ENCODE peak calls at places on chromosome 22, in eight cellular contexts. One of them, this sample, is unnamed.

GRCh38 chr22:25880524-25880923 is 138.5 kb downstream of the MYO18B start:
- ATAC-seq in stimulated activated naive B cell treated with anti-CD40 and anti-IgM and Interleukin-4, amounts not matched to agents 10 μg/mL and 1 μg/mL and 100 μg/mL, for 72 hours: no peak
- ATAC-seq in activated T-helper 17 cell treated with anti-CD3 and anti-CD28 coated beads, Interleukin-2, amount 50 U/mL, for 72 hours: no peak
- ATAC-seq in lower lobe of right lung: no peak
- ATAC-seq in RWPE2: no peak
- ATAC-seq in central memory CD8-positive, alpha-beta T cell: no peak
- ATAC-seq in activated CD8-positive, alpha-beta T cell treated with anti-CD3 and anti-CD28 coated beads, Interleukin-2, amount 10 ng/mL, durations not matched to agents 7 days and 5 days: no peak
- ATAC-seq in T-helper 17 cell: no peak
- ATAC-seq in this sample: no peak

GRCh38 chr22:30882181-30882771 is 86.3 kb downstream of the MORC2 start:
- ATAC-seq in stimulated activated naive B cell treated with anti-CD40 and anti-IgM and Interleukin-4, amounts not matched to agents 10 μg/mL and 1 μg/mL and 100 μg/mL, for 72 hours: no peak
- ATAC-seq in activated T-helper 17 cell treated with anti-CD3 and anti-CD28 coated beads, Interleukin-2, amount 50 U/mL, for 72 hours: no peak
- ATAC-seq in lower lobe of right lung: no peak
- ATAC-seq in RWPE2: no peak
- ATAC-seq in central memory CD8-positive, alpha-beta T cell: no peak
- ATAC-seq in activated CD8-positive, alpha-beta T cell treated with anti-CD3 and anti-CD28 coated beads, Interleukin-2, amount 10 ng/mL, durations not matched to agents 7 days and 5 days: no peak
- ATAC-seq in T-helper 17 cell: no peak
- ATAC-seq in this sample: no peak

GRCh38 chr22:38442967-38443674 is 11.9 kb downstream of the KCNJ4 start:
- ATAC-seq in stimulated activated naive B cell treated with anti-CD40 and anti-IgM and Interleukin-4, amounts not matched to agents 10 μg/mL and 1 μg/mL and 100 μg/mL, for 72 hours: no peak
- ATAC-seq in activated T-helper 17 cell treated with anti-CD3 and anti-CD28 coated beads, Interleukin-2, amount 50 U/mL, for 72 hours: no peak
- ATAC-seq in lower lobe of right lung: no peak
- ATAC-seq in RWPE2: no peak
- ATAC-seq in central memory CD8-positive, alpha-beta T cell: no peak
- ATAC-seq in activated CD8-positive, alpha-beta T cell treated with anti-CD3 and anti-CD28 coated beads, Interleukin-2, amount 10 ng/mL, durations not matched to agents 7 days and 5 days: no peak
- ATAC-seq in T-helper 17 cell: no peak
- ATAC-seq in this sample: no peak

GRCh38 chr22:23485490-23485889 is 94.6 kb downstream of the IGLL1 start:
- ATAC-seq in stimulated activated naive B cell treated with anti-CD40 and anti-IgM and Interleukin-4, amounts not matched to agents 10 μg/mL and 1 μg/mL and 100 μg/mL, for 72 hours: no peak
- ATAC-seq in activated T-helper 17 cell treated with anti-CD3 and anti-CD28 coated beads, Interleukin-2, amount 50 U/mL, for 72 hours: peak
- ATAC-seq in lower lobe of right lung: no peak
- ATAC-seq in RWPE2: peak
- ATAC-seq in central memory CD8-positive, alpha-beta T cell: peak
- ATAC-seq in activated CD8-positive, alpha-beta T cell treated with anti-CD3 and anti-CD28 coated beads, Interleukin-2, amount 10 ng/mL, durations not matched to agents 7 days and 5 days: no peak
- ATAC-seq in T-helper 17 cell: no peak
- ATAC-seq in this sample: peak

GRCh38 chr22:21927174-21927823 is 25.3 kb downstream of the PPM1F start:
- ATAC-seq in stimulated activated naive B cell treated with anti-CD40 and anti-IgM and Interleukin-4, amounts not matched to agents 10 μg/mL and 1 μg/mL and 100 μg/mL, for 72 hours: no peak
- ATAC-seq in activated T-helper 17 cell treated with anti-CD3 and anti-CD28 coated beads, Interleukin-2, amount 50 U/mL, for 72 hours: no peak
- ATAC-seq in lower lobe of right lung: no peak
- ATAC-seq in RWPE2: no peak
- ATAC-seq in central memory CD8-positive, alpha-beta T cell: no peak
- ATAC-seq in activated CD8-positive, alpha-beta T cell treated with anti-CD3 and anti-CD28 coated beads, Interleukin-2, amount 10 ng/mL, durations not matched to agents 7 days and 5 days: no peak
- ATAC-seq in T-helper 17 cell: no peak
- ATAC-seq in this sample: no peak

GRCh38 chr22:24503137-24503850 is 8.2 kb downstream of the UPB1 start:
- ATAC-seq in stimulated activated naive B cell treated with anti-CD40 and anti-IgM and Interleukin-4, amounts not matched to agents 10 μg/mL and 1 μg/mL and 100 μg/mL, for 72 hours: peak
- ATAC-seq in activated T-helper 17 cell treated with anti-CD3 and anti-CD28 coated beads, Interleukin-2, amount 50 U/mL, for 72 hours: peak
- ATAC-seq in lower lobe of right lung: peak
- ATAC-seq in RWPE2: peak
- ATAC-seq in central memory CD8-positive, alpha-beta T cell: peak
- ATAC-seq in activated CD8-positive, alpha-beta T cell treated with anti-CD3 and anti-CD28 coated beads, Interleukin-2, amount 10 ng/mL, durations not matched to agents 7 days and 5 days: peak
- ATAC-seq in T-helper 17 cell: peak
- ATAC-seq in this sample: peak

GRCh38 chr22:37571258-37571991 is 8.5 kb downstream of the LGALS2 start:
- ATAC-seq in stimulated activated naive B cell treated with anti-CD40 and anti-IgM and Interleukin-4, amounts not matched to agents 10 μg/mL and 1 μg/mL and 100 μg/mL, for 72 hours: no peak
- ATAC-seq in activated T-helper 17 cell treated with anti-CD3 and anti-CD28 coated beads, Interleukin-2, amount 50 U/mL, for 72 hours: no peak
- ATAC-seq in lower lobe of right lung: no peak
- ATAC-seq in RWPE2: peak
- ATAC-seq in central memory CD8-positive, alpha-beta T cell: no peak
- ATAC-seq in activated CD8-positive, alpha-beta T cell treated with anti-CD3 and anti-CD28 coated beads, Interleukin-2, amount 10 ng/mL, durations not matched to agents 7 days and 5 days: no peak
- ATAC-seq in T-helper 17 cell: no peak
- ATAC-seq in this sample: no peak

GRCh38 chr22:49565516-49565855 is 262.2 kb downstream of the BRD1 start:
- ATAC-seq in stimulated activated naive B cell treated with anti-CD40 and anti-IgM and Interleukin-4, amounts not matched to agents 10 μg/mL and 1 μg/mL and 100 μg/mL, for 72 hours: no peak
- ATAC-seq in activated T-helper 17 cell treated with anti-CD3 and anti-CD28 coated beads, Interleukin-2, amount 50 U/mL, for 72 hours: no peak
- ATAC-seq in lower lobe of right lung: no peak
- ATAC-seq in RWPE2: no peak
- ATAC-seq in central memory CD8-positive, alpha-beta T cell: no peak
- ATAC-seq in activated CD8-positive, alpha-beta T cell treated with anti-CD3 and anti-CD28 coated beads, Interleukin-2, amount 10 ng/mL, durations not matched to agents 7 days and 5 days: no peak
- ATAC-seq in T-helper 17 cell: no peak
- ATAC-seq in this sample: no peak